ENCODE peak calls at places on chromosomes 6 and 20, in six cellular contexts. Z, Q, X, L, P and Y are unnamed samples.

GRCh38 chr20:54843891-54844290 is 368.5 kb downstream of the DOK5 start:
- DNase-seq in Q (no peak), Z (no peak), X (no peak), P (no peak), L (no peak), Y (no peak)

GRCh38 chr6:17790486-17790885 is 83.8 kb upstream of the NUP153 start:
- DNase-seq in X (no peak), Z (no peak), Q (no peak), P (no peak), L (no peak), Y (no peak)

GRCh38 chr6:116374586-116374985 is 3.8 kb downstream of the DSE start:
- DNase-seq in L (no peak), Q (no peak), P (no peak), X (no peak), Z (no peak), Y (no peak)

GRCh38 chr20:23366384-23366783 is 4.4 kb downstream of the GZF1 start:
- DNase-seq in Z (no peak), P (no peak), Q (no peak), X (no peak), L (no peak), Y (no peak)

GRCh38 chr20:48186447-48186846 is 401.2 kb upstream of the SULF2 start:
- DNase-seq in Z (peak), Q (no peak), L (no peak), X (no peak), P (no peak), Y (no peak)

GRCh38 chr20:39016496-39016895 is 54.4 kb downstream of the DHX35 start:
- DNase-seq in L (no peak), X (no peak), Z (no peak), Q (no peak), P (no peak), Y (no peak)

GRCh38 chr6:158050955-158051354 is 69.3 kb downstream of the SYNJ2 start:
- DNase-seq in X (no peak), Q (no peak), P (no peak), Z (no peak), L (no peak), Y (no peak)

GRCh38 chr6:155117266-155117665 is 122.2 kb downstream of the TIAM2 start:
- DNase-seq in Q (no peak), X (no peak), L (no peak), P (no peak), Z (no peak), Y (no peak)

GRCh38 chr6:37496951-37497885 is 2.5 kb downstream of the CCDC167 start:
- DNase-seq in Q (no peak), P (no peak), L (no peak), X (no peak), Z (peak), Y (no peak)

GRCh38 chr6:3382399-3383279 is 74.2 kb downstream of the SLC22A23 start:
- DNase-seq in Z (no peak), Q (no peak), X (no peak), P (no peak), L (no peak), Y (no peak)

GRCh38 chr6:142946924-142947701 is 2.1 kb upstream of the HIVEP2 start:
- DNase-seq in P (peak), X (peak), Q (peak), Z (peak), L (peak), Y (peak)

GRCh38 chr6:109299695-109300564 is 82.3 kb downstream of the CD164 start:
- DNase-seq in L (peak), P (peak), X (no peak), Z (no peak), Q (peak), Y (no peak)

GRCh38 chr6:56368484-56368883 is 121.1 kb upstream of the COL21A1 start:
- DNase-seq in Z (no peak), L (no peak), P (no peak), Q (no peak), X (no peak), Y (no peak)